ENCODE peak calls at places on chromosomes 16 and 17, in four cellular contexts. B is hepatocyte, E is esophagus squamous epithelium, J is lung. S is an unnamed sample.
A peak's percentile ranks its signal among the peaks of the same experiment; 100 is the strongest.

GRCh38 chr17:48644910-48645557 is 18.9 kb upstream of the HOXB9 start:
- DNase-seq in J (no peak), B (no peak), E (no peak), S (no peak)

GRCh38 chr17:17474341-17474740 is 2.5 kb upstream of the MED9 start:
- DNase-seq in J (no peak), E (no peak), B (no peak), S (peak; percentile 68)

GRCh38 chr16:47976609-47977180 is 179.1 kb downstream of the ABCC12 start:
- DNase-seq in E (no peak), B (no peak), J (no peak), S (no peak)

GRCh38 chr16:24041834-24042631 is 206.2 kb downstream of the PRKCB start:
- DNase-seq in B (peak; percentile 82), J (peak; percentile 58), E (no peak), S (peak; percentile 73)

GRCh38 chr16:9123871-9124270 is 32.4 kb downstream of the HAPSTR1 start:
- DNase-seq in J (peak; percentile 72), E (no peak), B (no peak), S (no peak)

GRCh38 chr17:81405382-81406005 is 10.2 kb downstream of the BAHCC1 start:
- DNase-seq in B (peak; percentile 55), J (no peak), E (no peak), S (peak; percentile 66)

GRCh38 chr17:72661945-72662826 is 430.3 kb downstream of the SLC39A11 start:
- DNase-seq in E (no peak), J (no peak), B (no peak), S (no peak)

GRCh38 chr16:86634290-86634689 is 55.9 kb downstream of the FOXL1 start:
- DNase-seq in B (no peak), J (no peak), E (no peak), S (peak; percentile 17)

GRCh38 chr17:78127888-78128615 is 503 bp downstream of the TMC6 start:
- DNase-seq in J (no peak), E (no peak), B (peak; percentile 72), S (peak; percentile 71)

GRCh38 chr16:3282103-3282746 is 1.1 kb upstream of the ZNF263 start:
- DNase-seq in B (no peak), E (no peak), J (no peak), S (peak; percentile 82)

GRCh38 chr16:73140944-73141343 is 93.0 kb upstream of the ZFHX3 start:
- DNase-seq in B (no peak), J (no peak), E (no peak), S (no peak)

GRCh38 chr16:84332975-84333684 is 35.2 kb upstream of the ATP2C2 start:
- DNase-seq in J (peak; percentile 81), B (no peak), E (no peak), S (no peak)

GRCh38 chr17:38464251-38464722 is 36.0 kb downstream of the ARHGAP23 start:
- DNase-seq in E (no peak), B (no peak), J (no peak), S (no peak)

GRCh38 chr16:24973771-24974461 is 41.3 kb downstream of the ARHGAP17 start:
- DNase-seq in J (no peak), E (no peak), B (peak; percentile 31), S (no peak)

GRCh38 chr17:16975266-16975651 is 3.3 kb upstream of the TNFRSF13B start:
- DNase-seq in E (no peak), B (no peak), J (no peak), S (no peak)

GRCh38 chr17:27240086-27240801 is 53.7 kb upstream of the WSB1 start:
- DNase-seq in B (no peak), J (no peak), E (no peak), S (no peak)

GRCh38 chr16:81831722-81832126 is 52.6 kb downstream of the PLCG2 start:
- DNase-seq in J (peak; percentile 71), B (no peak), E (peak; percentile 48), S (no peak)

GRCh38 chr17:59330314-59330942 is 1.0 kb upstream of the YPEL2 start:
- DNase-seq in J (peak; percentile 69), E (no peak), B (peak; percentile 80), S (no peak)

GRCh38 chr16:69324013-69324531 is 6.3 kb downstream of the PDF start:
- DNase-seq in J (no peak), E (no peak), B (peak; percentile 48), S (no peak)

GRCh38 chr16:80718480-80719220 is 85.7 kb downstream of the CDYL2 start:
- DNase-seq in J (no peak), B (no peak), E (no peak), S (peak; percentile 2)

GRCh38 chr16:80596507-80597207 is 55.9 kb downstream of the DYNLRB2 start:
- DNase-seq in J (no peak), E (no peak), B (no peak), S (no peak)

GRCh38 chr17:2363318-2363717 is 26.0 kb downstream of the SGSM2 start:
- DNase-seq in J (no peak), B (no peak), E (no peak), S (no peak)

GRCh38 chr16:82067042-82067809 is 32.2 kb downstream of the HSD17B2 start:
- DNase-seq in E (no peak), B (no peak), J (no peak), S (no peak)

GRCh38 chr16:23640669-23640958 is 496 bp downstream of the PALB2 start:
- DNase-seq in B (no peak), J (no peak), E (no peak), S (peak; percentile 19)

GRCh38 chr17:20961551-20961950 is 81.3 kb downstream of the USP22 start:
- DNase-seq in E (no peak), B (no peak), J (no peak), S (no peak)

GRCh38 chr16:7629571-7629970 is 296.9 kb downstream of the RBFOX1 start:
- DNase-seq in E (no peak), J (no peak), B (no peak), S (no peak)

GRCh38 chr17:57949649-57950048 is 5.6 kb downstream of the CUEDC1 start:
- DNase-seq in J (peak; percentile 77), E (no peak), B (no peak), S (no peak)

GRCh38 chr17:60766778-60767190 is 89.1 kb downstream of the BCAS3 start:
- DNase-seq in J (no peak), B (no peak), E (no peak), S (no peak)

GRCh38 chr17:38455288-38455915 is 27.1 kb downstream of the ARHGAP23 start:
- DNase-seq in J (no peak), E (no peak), B (no peak), S (peak; percentile 89)

GRCh38 chr16:9225527-9226316 is 134.3 kb downstream of the HAPSTR1 start:
- DNase-seq in E (no peak), B (peak; percentile 11), J (no peak), S (peak; percentile 35)

GRCh38 chr17:54864070-54864469 is 36.6 kb upstream of the TOM1L1 start:
- DNase-seq in B (no peak), J (no peak), E (no peak), S (no peak)

GRCh38 chr17:35947156-35947585 is 3.7 kb upstream of the LYZL6 start:
- DNase-seq in J (peak; percentile 33), E (peak; percentile 2), B (peak; percentile 76), S (peak; percentile 42)

GRCh38 chr16:77585852-77586251 is 136.5 kb upstream of the NUDT7 start:
- DNase-seq in B (no peak), J (no peak), E (no peak), S (no peak)

GRCh38 chr17:73430165-73430680 is 118.4 kb upstream of the CDC42EP4 start:
- DNase-seq in E (no peak), J (no peak), B (no peak), S (peak; percentile 75)

GRCh38 chr17:47695664-47696376 is 1.9 kb downstream of the TBKBP1 start:
- DNase-seq in B (no peak), J (no peak), E (no peak), S (no peak)

GRCh38 chr17:57552114-57552601 is 192.9 kb downstream of the CCDC182 start:
- DNase-seq in B (peak; percentile 61), J (no peak), E (no peak), S (no peak)

GRCh38 chr16:5016967-5017677 is 16.6 kb downstream of the NAGPA start:
- DNase-seq in E (no peak), B (no peak), J (no peak), S (no peak)

GRCh38 chr16:57619133-57619605 is 9.3 kb upstream of the ADGRG1 start:
- DNase-seq in J (no peak), E (no peak), B (no peak), S (no peak)
- H3K4me3 ChIP-seq in J (no peak overlapping the region), E (peak overlapping the region; percentile 53), B (no peak overlapping the region), S (no peak overlapping the region)

GRCh38 chr16:57635266-57636097 is 7.1 kb downstream of the ADGRG1 start:
- DNase-seq in B (peak; percentile 85), J (no peak), E (no peak), S (no peak)

GRCh38 chr16:57630931-57631845 is 2.8 kb downstream of the ADGRG1 start:
- DNase-seq in J (no peak), E (no peak), B (no peak), S (no peak)

GRCh38 chr16:57634171-57634570 is 5.7 kb downstream of the ADGRG1 start:
- DNase-seq in J (no peak), B (no peak), E (no peak), S (peak; percentile 31)

GRCh38 chr16:57632568-57632967 is 4.1 kb downstream of the ADGRG1 start:
- DNase-seq in B (no peak), E (no peak), J (no peak), S (no peak)

DNA sequence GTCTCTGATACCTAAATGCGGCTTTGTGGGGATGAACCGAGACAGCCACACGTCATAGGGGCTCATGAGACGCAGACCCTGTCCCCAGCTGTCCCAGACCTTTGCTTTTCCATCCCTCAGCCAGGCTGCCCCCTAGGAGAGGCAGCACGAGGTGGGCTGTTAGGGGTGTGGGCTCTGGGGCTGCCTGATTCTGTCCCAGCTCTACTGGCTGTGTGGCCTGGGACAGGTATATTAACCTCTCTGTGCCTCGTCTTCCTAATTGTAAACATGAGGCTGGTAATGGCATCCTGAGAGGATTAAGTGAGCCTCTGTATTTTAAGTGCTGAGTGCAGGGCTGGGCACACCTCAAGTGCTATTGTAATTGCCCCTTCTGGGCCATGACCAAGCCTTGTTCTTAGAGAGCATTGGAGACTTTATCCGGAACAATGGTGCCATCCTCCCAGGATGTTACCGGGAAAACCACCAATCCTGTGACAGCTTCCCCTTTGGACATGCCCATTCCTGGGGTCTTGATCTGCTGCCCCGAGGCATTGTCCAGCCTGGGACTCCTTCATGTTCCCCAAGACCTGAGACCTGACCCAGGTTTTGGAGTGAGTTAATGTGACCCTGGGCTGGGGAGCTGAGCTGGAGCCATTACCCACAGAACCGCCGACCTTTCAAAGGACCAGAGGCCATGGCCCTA is 5.1 kb downstream of the ADGRG1 start:
- DNase-seq in E (no peak), B (no peak), J (no peak), S (no peak)
- H3K4me1 ChIP-seq in E (peaks cover 34% of the 10 kb centered on the region), B (peaks cover 36% of the 10 kb centered on the region), J (peaks cover 36% of the 10 kb centered on the region), S (peaks cover 5% of the 10 kb centered on the region)

GRCh38 chr17:694239-694638 is 20.4 kb downstream of the VPS53 start:
- DNase-seq in E (no peak), J (no peak), B (peak; percentile 49), S (no peak)
- H3K27ac ChIP-seq in E (no peak overlapping the region), J (no peak overlapping the region), B (peak overlapping the region; percentile 66), S (no peak overlapping the region)

GRCh38 chr16:89172171-89172900 is 788 bp downstream of the CDH15 start:
- DNase-seq in B (no peak), E (no peak), J (no peak), S (peak; percentile 40)

GRCh38 chr16:89174877-89175276 is 3.3 kb downstream of the CDH15 start:
- DNase-seq in E (no peak), J (no peak), B (no peak), S (no peak)

GRCh38 chr16:89174055-89174827 is 2.7 kb downstream of the CDH15 start:
- DNase-seq in B (no peak), E (no peak), J (no peak), S (peak; percentile 85)

GRCh38 chr16:89172901-89173628 is 1.5 kb downstream of the CDH15 start:
- DNase-seq in B (no peak), J (no peak), E (no peak), S (peak; percentile 86)

GRCh38 chr16:89173629-89173921 is 2.0 kb downstream of the CDH15 start:
- DNase-seq in J (no peak), E (no peak), B (no peak), S (no peak)
- H3K4me3 ChIP-seq in J (no peak overlapping the region), E (no peak overlapping the region), B (no peak overlapping the region), S (peak overlapping the region; percentile 98)